ENCODE peak calls at places on chromosomes 6 and 20, in four cellular contexts. V is CD8-positive, alpha-beta memory T cell; G is psoas muscle; R is endothelial cell of umbilical vein. X is an unnamed sample.

GRCh38 chr20:59608396-59608795 is 4.1 kb downstream of the PHACTR3 start:
- DNase-seq in V (no peak), G (no peak), R (no peak), X (no peak)

GRCh38 chr6:127436578-127437110 is 22.5 kb downstream of the KIAA0408 start:
- DNase-seq in V (no peak), G (no peak), R (no peak), X (no peak)

GRCh38 chr6:105711216-105711615 is 308.3 kb upstream of the PREP start:
- DNase-seq in V (no peak), G (no peak), R (no peak), X (no peak)

GRCh38 chr6:25277401-25277800 is 1.8 kb upstream of the CARMIL1 start:
- DNase-seq in V (no peak), G (no peak), R (no peak), X (no peak)

GRCh38 chr6:158837684-158838625 is 18.8 kb upstream of the EZR start:
- DNase-seq in V (no peak), G (no peak), R (no peak), X (no peak)

GRCh38 chr20:33290852-33291251 is 7.8 kb downstream of the BPIFB1 start:
- DNase-seq in V (no peak), G (no peak), R (no peak), X (no peak)

GRCh38 chr20:1895674-1896496 is 678 bp downstream of the SIRPA start:
- DNase-seq in V (no peak), G (peak; percentile 69), R (peak; percentile 29), X (no peak)

GRCh38 chr20:33994624-33994913 is 858 bp downstream of the RALY start:
- DNase-seq in V (no peak), G (no peak), R (no peak), X (no peak)

GRCh38 chr6:13468839-13469238 is 18.6 kb downstream of the GFOD1 start:
- DNase-seq in V (no peak), G (no peak), R (no peak), X (no peak)

GRCh38 chr6:145139451-145139850 is 595.9 kb downstream of the EPM2A start:
- DNase-seq in V (no peak), G (no peak), R (no peak), X (no peak)

GRCh38 chr6:143696327-143697000 is 18.7 kb downstream of the PHACTR2 start:
- DNase-seq in V (no peak), G (no peak), R (peak; percentile 76), X (no peak)

GRCh38 chr6:104955491-104955890 is 1.4 kb upstream of the LIN28B start:
- DNase-seq in V (no peak), G (no peak), R (no peak), X (no peak)

GRCh38 chr6:29674008-29674407 is 6.9 kb downstream of the ZFP57 start:
- DNase-seq in V (no peak), G (no peak), R (no peak), X (no peak)

GRCh38 chr6:170370413-170370812 is 63.9 kb downstream of the FAM120B start:
- DNase-seq in V (no peak), G (no peak), R (no peak), X (no peak)

GRCh38 chr6:139028658-139029469 is at the start of gene ABRACL:
- DNase-seq in V (peak; percentile 64), G (peak; percentile 56), R (peak; percentile 70), X (peak; percentile 11)

GRCh38 chr6:34223381-34223963 is 13.2 kb upstream of the HMGA1 start:
- DNase-seq in V (no peak), G (no peak), R (no peak), X (no peak)

GRCh38 chr6:15758631-15759215 is 95.9 kb upstream of the DTNBP1 start:
- DNase-seq in V (no peak), G (no peak), R (no peak), X (no peak)

GRCh38 chr6:52102330-52102932 is 15.0 kb upstream of the PKHD1 start:
- DNase-seq in V (no peak), G (no peak), R (no peak), X (no peak)

GRCh38 chr6:106253194-106253593 is 72.4 kb downstream of the ATG5 start:
- DNase-seq in V (no peak), G (no peak), R (peak; percentile 27), X (no peak)

GRCh38 chr6:139762587-139763031 is 388.2 kb upstream of the CITED2 start:
- DNase-seq in V (no peak), G (no peak), R (no peak), X (no peak)

GRCh38 chr6:24107294-24107693 is 18.7 kb upstream of the NRSN1 start:
- DNase-seq in V (no peak), G (no peak), R (no peak), X (no peak)

GRCh38 chr6:52647199-52647598 is 23.7 kb upstream of the TMEM14A start:
- DNase-seq in V (no peak), G (no peak), R (no peak), X (no peak)

GRCh38 chr6:79586548-79586947 is 44.6 kb upstream of the SH3BGRL2 start:
- DNase-seq in V (no peak), G (no peak), R (peak; percentile 19), X (no peak)

GRCh38 chr6:115393821-115394220 is 666.9 kb downstream of the FRK start:
- DNase-seq in V (no peak), G (no peak), R (no peak), X (no peak)

GRCh38 chr6:14601490-14601889 is 483.9 kb downstream of the CD83 start:
- DNase-seq in V (no peak), G (no peak), R (no peak), X (no peak)

GRCh38 chr6:88165877-88166492 is at the start of gene CNR1:
- DNase-seq in V (no peak), G (peak; percentile 44), R (peak; percentile 24), X (no peak)

GRCh38 chr6:136289327-136289578 is 393 bp downstream of the BCLAF1 start:
- DNase-seq in V (peak; percentile 96), G (peak; percentile 92), R (peak; percentile 93), X (peak; percentile 68)
- H3K4me1 ChIP-seq in V (peaks cover 64% of the 10 kb centered on the region), G (peaks cover 51% of the 10 kb centered on the region), R (peaks cover 34% of the 10 kb centered on the region), X (peaks cover 44% of the 10 kb centered on the region)

DNA sequence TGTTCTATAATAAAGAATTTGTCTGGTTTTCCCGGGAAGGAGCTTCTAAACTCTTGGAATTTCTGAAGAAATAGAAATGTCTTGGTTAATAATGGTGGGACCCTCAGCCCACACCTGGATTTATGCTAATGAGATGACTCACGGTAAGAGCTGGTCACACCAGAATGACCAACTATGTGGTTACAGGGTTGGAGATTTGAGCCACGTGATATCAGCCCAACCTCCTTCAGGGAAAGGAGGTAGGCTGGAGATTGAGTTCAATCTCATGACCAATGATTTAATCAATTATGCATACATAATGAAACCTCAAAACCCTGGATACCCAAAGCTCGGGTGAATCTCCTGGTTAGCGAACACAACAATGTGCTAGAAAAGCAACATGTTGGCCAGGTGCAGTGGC is 22.1 kb upstream of the CDKN1A start:
- DNase-seq in V (no peak), G (no peak), R (no peak), X (no peak)
- H3K4me1 ChIP-seq in V (no peaks in the 10 kb centered on the region), G (peaks cover 10% of the 10 kb centered on the region), R (no peaks in the 10 kb centered on the region), X (peaks cover 8% of the 10 kb centered on the region)

DNA sequence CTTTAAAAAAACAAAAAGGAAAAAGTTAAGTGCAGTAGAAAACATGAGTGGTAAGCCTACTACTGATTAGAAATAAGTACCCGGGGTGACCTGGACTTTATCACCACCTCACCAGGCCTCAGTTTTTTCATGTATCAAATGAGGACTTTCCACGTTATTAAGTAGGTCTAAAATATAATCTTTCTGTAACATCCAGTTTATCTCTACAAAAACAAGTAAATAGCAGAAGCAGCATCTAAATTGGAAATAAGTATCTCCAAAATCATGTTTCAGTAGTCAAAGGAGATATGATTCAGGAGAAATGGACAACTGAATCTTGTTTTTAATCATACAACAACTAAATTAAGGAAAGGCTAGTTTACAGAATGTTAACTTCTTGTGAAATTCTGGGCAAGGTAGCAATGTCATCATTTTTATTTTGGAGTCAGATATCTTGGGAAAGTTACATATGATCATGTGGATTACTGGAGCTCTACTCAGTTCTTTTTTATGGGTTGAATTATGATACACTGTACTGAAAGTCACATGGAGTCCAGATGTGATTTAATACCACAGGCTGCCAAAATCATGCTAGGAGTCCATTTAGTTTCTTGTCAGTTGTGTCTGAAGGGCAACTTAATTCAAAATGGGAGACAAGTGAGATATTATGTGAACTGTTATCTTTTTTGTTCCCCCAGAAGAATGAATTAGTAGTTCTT is 114.7 kb upstream of the PRL start:
- DNase-seq in V (no peak), G (no peak), R (no peak), X (no peak)
- H3K4me1 ChIP-seq in V (no peaks in the 10 kb centered on the region), G (no peaks in the 10 kb centered on the region), R (no peaks in the 10 kb centered on the region), X (no peaks in the 10 kb centered on the region)

GRCh38 chr20:45828589-45828988 is 1.5 kb upstream of the TNNC2 start:
- DNase-seq in V (no peak), G (peak; percentile 72), R (no peak), X (no peak)
- H3K4me1 ChIP-seq in V (no peaks in the 10 kb centered on the region), G (peaks cover 49% of the 10 kb centered on the region), R (peaks cover 5% of the 10 kb centered on the region), X (peaks cover 28% of the 10 kb centered on the region)

GRCh38 chr20:421685-422250 is 13.7 kb downstream of the RBCK1 start:
- DNase-seq in V (no peak), G (no peak), R (no peak), X (no peak)
- H3K4me1 ChIP-seq in V (no peaks in the 10 kb centered on the region), G (peaks cover 13% of the 10 kb centered on the region), R (no peaks in the 10 kb centered on the region), X (no peaks in the 10 kb centered on the region)

GRCh38 chr20:47479506-47479905 is 22.2 kb upstream of the NCOA3 start:
- DNase-seq in V (no peak), G (no peak), R (peak; percentile 20), X (no peak)
- H3K4me1 ChIP-seq in V (no peaks in the 10 kb centered on the region), G (no peaks in the 10 kb centered on the region), R (no peaks in the 10 kb centered on the region), X (peaks cover 33% of the 10 kb centered on the region)

DNA sequence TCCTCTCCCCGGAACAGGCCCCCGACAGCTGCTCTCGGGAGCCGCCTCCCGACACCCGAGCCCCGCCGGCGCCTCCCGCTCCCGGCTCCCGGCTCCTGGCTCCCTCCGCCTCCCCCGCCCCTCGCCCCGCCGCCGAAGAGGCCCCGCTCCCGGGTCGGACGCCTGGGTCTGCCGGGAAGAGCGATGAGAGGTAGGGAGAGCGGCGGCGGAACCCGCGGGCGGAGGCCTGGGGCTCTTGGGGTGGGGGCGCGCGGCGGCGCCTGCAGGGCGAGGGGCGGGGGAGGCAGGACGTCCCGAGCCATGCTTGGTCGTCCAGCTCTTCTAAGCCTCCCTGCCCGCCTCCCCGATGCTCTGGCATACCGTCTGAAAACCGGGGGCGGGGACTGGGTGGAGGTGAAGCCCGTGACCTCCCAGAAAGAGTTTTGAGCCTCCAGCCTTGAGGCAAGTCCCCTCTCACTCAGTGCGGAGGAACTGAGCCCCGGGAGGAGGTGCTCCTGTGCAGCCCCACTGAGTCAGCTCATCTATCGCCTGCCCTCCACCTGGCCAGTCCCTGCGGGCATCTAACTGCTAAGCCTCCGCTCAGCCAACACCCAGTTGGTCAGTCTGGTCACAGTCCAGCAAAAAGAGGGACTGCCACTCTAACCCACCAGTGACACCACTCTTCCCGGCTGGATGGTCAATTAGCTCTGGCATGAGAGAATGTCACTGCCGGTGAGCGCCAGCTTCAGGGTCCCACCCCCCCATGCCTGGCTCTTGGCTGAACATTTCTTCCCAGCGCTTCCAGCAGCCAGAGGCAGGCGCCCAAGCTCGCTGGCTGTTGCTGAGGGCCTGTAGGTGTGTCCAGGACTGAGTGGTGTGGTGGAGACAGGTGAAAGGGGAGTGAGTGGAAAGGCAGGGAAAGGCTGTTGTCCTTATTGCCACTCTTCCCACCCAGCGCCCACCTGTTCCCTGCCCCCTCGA is 482 bp downstream of the DDR1 start:
- DNase-seq in V (peak; percentile 12), G (peak; percentile 58), R (no peak), X (no peak)
- H3K4me1 ChIP-seq in V (peaks cover 34% of the 10 kb centered on the region), G (peaks cover 41% of the 10 kb centered on the region), R (no peaks in the 10 kb centered on the region), X (peaks cover 90% of the 10 kb centered on the region)

GRCh38 chr6:2748183-2748582 is 2.5 kb downstream of the MYLK4 start:
- DNase-seq in V (no peak), G (no peak), R (no peak), X (no peak)
- H3K4me1 ChIP-seq in V (no peaks in the 10 kb centered on the region), G (peaks cover 48% of the 10 kb centered on the region), R (no peaks in the 10 kb centered on the region), X (no peaks in the 10 kb centered on the region)

X was measured in esophagus squamous epithelium.